ENCODE peak calls at places on chromosomes 1 and 21, in eight cellular contexts. C, L, B, S, P, M, N and X are unnamed samples.

GRCh38 chr21:43697758-43698643 is 20.9 kb upstream of the PDXK start:
- DNase-seq in S (no peak), L (no peak), C (no peak), P (no peak), M (no peak), B (no peak), N (no peak), X (no peak)

GRCh38 chr1:152247316-152247715 is 23.3 kb upstream of the HRNR start:
- DNase-seq in L (no peak), C (no peak), M (no peak), N (no peak), S (no peak), P (no peak), B (no peak), X (no peak)

GRCh38 chr21:35779690-35780570 is 280.4 kb downstream of the SETD4 start:
- DNase-seq in S (no peak), B (no peak), N (peak; percentile 32), C (no peak), M (no peak), P (no peak), L (no peak), X (peak; percentile 38)

GRCh38 chr21:37626320-37626719 is 259.7 kb downstream of the DYRK1A start:
- DNase-seq in L (no peak), N (no peak), B (no peak), C (no peak), S (no peak), M (no peak), P (no peak), X (no peak)

GRCh38 chr1:223003549-223003948 is 139.5 kb downstream of the TLR5 start:
- DNase-seq in L (no peak), S (no peak), M (no peak), B (no peak), C (no peak), P (no peak), N (no peak), X (no peak)

GRCh38 chr1:186985889-186986491 is 157.2 kb downstream of the PLA2G4A start:
- DNase-seq in N (no peak), B (no peak), L (peak; percentile 71), S (no peak), P (peak; percentile 28), M (no peak), C (peak; percentile 39), X (no peak)

GRCh38 chr1:87292684-87293493 is 35.8 kb upstream of the LMO4 start:
- DNase-seq in M (peak; percentile 87), S (peak; percentile 63), L (peak; percentile 65), N (no peak), P (peak; percentile 49), B (peak; percentile 67), C (peak; percentile 49), X (peak; percentile 56)

GRCh38 chr21:44304846-44305245 is 5.0 kb downstream of the PFKL start:
- DNase-seq in N (no peak), B (no peak), S (peak; percentile 43), M (peak; percentile 83), C (peak; percentile 35), L (peak; percentile 37), P (peak; percentile 75), X (peak; percentile 55)

GRCh38 chr21:46628868-46629267 is 6.6 kb upstream of the PRMT2 start:
- DNase-seq in B (no peak), C (no peak), P (no peak), N (no peak), S (no peak), M (no peak), L (no peak), X (no peak)

GRCh38 chr1:198889732-198890131 is 250.9 kb downstream of the PTPRC start:
- DNase-seq in B (no peak), P (no peak), M (no peak), C (no peak), N (no peak), L (no peak), S (no peak), X (no peak)

GRCh38 chr1:145990249-145991097 is 5.9 kb downstream of the TXNIP start:
- DNase-seq in S (peak; percentile 40), P (no peak), M (no peak), B (no peak), C (no peak), N (peak; percentile 65), L (no peak), X (peak; percentile 64)

GRCh38 chr1:221335161-221336101 is 406.5 kb downstream of the DUSP10 start:
- DNase-seq in S (no peak), C (no peak), L (no peak), M (peak; percentile 46), P (no peak), B (no peak), N (no peak), X (no peak)

GRCh38 chr1:151175036-151175741 is 592 bp downstream of the TMOD4 start:
- DNase-seq in P (no peak), N (no peak), S (no peak), C (no peak), L (no peak), M (no peak), B (no peak), X (no peak)

GRCh38 chr1:30908886-30909777 is 574 bp upstream of the SDC3 start:
- DNase-seq in C (peak; percentile 26), M (peak; percentile 82), S (no peak), P (peak; percentile 51), B (no peak), N (peak; percentile 47), L (no peak), X (no peak)

GRCh38 chr1:201353186-201353940 is 24.1 kb downstream of the TNNT2 start:
- DNase-seq in C (no peak), S (no peak), L (no peak), P (no peak), N (no peak), B (no peak), M (peak; percentile 60), X (no peak)

DNA sequence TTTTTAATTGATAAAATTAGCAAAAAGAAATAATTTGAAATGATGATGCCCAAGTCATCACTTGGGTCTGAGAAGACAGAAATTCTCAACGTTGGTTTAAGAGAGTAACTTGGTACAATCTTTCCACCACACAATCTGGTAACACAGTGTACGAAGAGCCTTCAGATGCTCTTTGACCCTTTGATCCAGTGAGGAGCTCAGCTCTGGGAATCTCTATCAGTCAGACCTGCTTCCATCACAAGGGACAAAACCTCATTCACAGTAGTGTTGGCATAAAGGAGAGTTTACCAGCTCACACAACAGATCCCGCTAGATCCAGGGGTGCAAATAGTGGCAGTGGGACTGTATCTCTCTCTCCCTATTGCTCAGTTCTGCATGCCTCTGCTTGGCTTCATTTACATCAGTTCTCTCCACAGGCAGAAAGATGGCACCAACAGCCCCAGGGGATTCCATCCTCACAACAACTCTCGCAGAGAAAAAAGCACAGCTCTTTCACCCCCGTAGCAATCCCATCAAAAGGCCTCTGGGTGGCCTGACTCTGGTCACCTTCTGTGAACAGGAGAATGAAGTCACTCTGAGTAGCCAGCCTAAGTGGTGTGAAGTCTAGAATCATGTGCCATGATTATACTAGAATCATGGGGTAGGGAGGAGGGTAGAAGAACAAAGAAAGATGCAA is 119.7 kb downstream of the ZNF281 start:
- DNase-seq in L (no peak), C (no peak), M (peak; percentile 85), B (no peak), S (no peak), N (no peak), P (peak; percentile 27), X (no peak)
- TF ChIP-seq CTCF in L (peak; percentile 8), C (no peak), M (peak; percentile 77), B (no peak), S (no peak), N (no peak), P (peak; percentile 9), X (no peak)

GRCh38 chr1:21261551-21262281 is 28.5 kb downstream of the ECE1 start:
- DNase-seq in P (peak; percentile 82), C (peak; percentile 47), M (peak; percentile 61), S (peak; percentile 50), L (no peak), B (no peak), N (peak; percentile 66), X (peak; percentile 83)
- H3K27ac ChIP-seq in P (peak overlapping the region; percentile 77), C (no peak overlapping the region), M (peak overlapping the region; percentile 59), S (peak overlapping the region; percentile 91), L (no peak overlapping the region), B (no peak overlapping the region), N (peak overlapping the region; percentile 90), X (peak overlapping the region; percentile 83)

DNA sequence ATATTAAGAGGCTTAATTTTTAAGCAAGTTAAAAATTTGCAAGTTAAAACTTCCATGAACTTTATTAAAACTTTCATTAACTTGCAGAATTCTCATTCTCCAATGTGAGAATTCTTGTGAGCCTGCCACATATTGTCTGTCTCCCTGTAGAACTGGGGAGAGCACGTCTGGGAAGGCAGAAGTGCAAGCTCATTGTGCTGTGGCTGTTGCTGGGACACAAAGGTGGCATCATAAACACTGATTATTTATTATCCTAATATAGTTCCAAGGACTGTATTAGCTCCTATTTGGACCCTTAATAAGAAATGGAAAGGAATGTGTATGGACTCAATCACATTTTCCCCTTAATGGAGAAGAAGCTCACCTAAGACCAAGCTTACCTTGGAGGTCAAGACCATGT is 68.7 kb upstream of the MROH9 start:
- DNase-seq in S (no peak), C (no peak), B (no peak), N (no peak), P (no peak), M (no peak), L (no peak), X (no peak)
- TF ChIP-seq CTCF in S (no peak), C (no peak), B (no peak), N (no peak), P (no peak), M (no peak), L (no peak), X (no peak)

DNA sequence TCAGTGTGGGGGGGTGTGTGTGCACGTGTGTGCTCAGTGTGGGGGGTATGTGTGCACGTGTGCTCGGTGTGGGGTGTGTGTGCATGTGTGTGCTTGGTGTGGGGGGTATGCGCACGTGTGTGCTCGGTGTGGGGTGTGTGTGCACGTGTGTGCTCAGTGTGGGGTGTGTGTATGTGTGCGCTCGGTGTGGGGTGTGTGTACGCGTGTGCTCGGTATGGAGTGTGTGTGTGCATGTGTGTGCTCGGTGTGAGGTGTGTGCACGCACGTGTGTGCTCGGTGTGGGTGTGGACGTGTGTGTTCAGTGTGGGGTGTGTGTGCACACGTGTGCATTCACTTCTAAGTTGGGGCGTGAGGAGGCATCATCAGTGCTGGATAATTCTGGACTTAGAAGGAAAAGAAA is 77.9 kb downstream of the PRDM16 start:
- DNase-seq in P (no peak), M (no peak), N (no peak), C (no peak), B (no peak), S (no peak), L (no peak), X (no peak)
- H3K27ac ChIP-seq in P (no peak overlapping the region), M (no peak overlapping the region), N (no peak overlapping the region), C (no peak overlapping the region), B (no peak overlapping the region), S (no peak overlapping the region), L (no peak overlapping the region), X (no peak overlapping the region)